ENCODE peak calls at places on chromosome 10, in seven cellular contexts. N is H1, A is right cardiac atrium, J is right atrium auricular region, R is cardiac muscle cell, T is GM23248, X is neuronal stem cell. O is an unnamed sample.

GRCh38 chr10:132539431-132539839 is 1.8 kb downstream of the INPP5A start:
- DNase-seq in N (no peak), A (peak), X (no peak), J (no peak), R (no peak), T (peak), O (no peak)

GRCh38 chr10:110483633-110484032 is 14.1 kb upstream of the DUSP5 start:
- DNase-seq in A (no peak), T (no peak), R (no peak), J (no peak), X (no peak), N (no peak), O (no peak)

GRCh38 chr10:7408003-7408493 is 2.8 kb downstream of the SFMBT2 start:
- DNase-seq in X (no peak), T (peak), R (peak), A (peak), N (no peak), J (no peak), O (peak)

GRCh38 chr10:33556103-33556502 is 221.6 kb upstream of the NRP1 start:
- DNase-seq in T (no peak), J (no peak), N (no peak), A (no peak), X (no peak), R (no peak), O (no peak)

GRCh38 chr10:58266826-58267712 is 625 bp downstream of the IPMK start:
- DNase-seq in T (peak), A (peak), R (peak), J (peak), X (peak), N (no peak), O (peak)

GRCh38 chr10:350981-351501 is 215.8 kb downstream of the ZMYND11 start:
- DNase-seq in X (no peak), J (no peak), T (no peak), A (no peak), N (no peak), R (no peak), O (no peak)

GRCh38 chr10:91220954-91221696 is 662 bp downstream of the PCGF5 start:
- DNase-seq in X (no peak), A (peak), J (no peak), R (peak), T (peak), N (no peak), O (no peak)

GRCh38 chr10:101229275-101230184 is at the start of gene LBX1:
- DNase-seq in J (no peak), X (no peak), N (no peak), T (peak), R (no peak), A (no peak), O (no peak)

GRCh38 chr10:7192831-7193348 is 217.9 kb downstream of the SFMBT2 start:
- DNase-seq in N (no peak), T (no peak), A (no peak), X (no peak), R (no peak), J (no peak), O (no peak)

GRCh38 chr10:27558612-27559020 is 54.5 kb downstream of the RAB18 start:
- DNase-seq in X (peak), T (peak), R (peak), N (peak), A (peak), J (no peak), O (peak)

GRCh38 chr10:133131754-133132710 is 28.0 kb upstream of the KNDC1 start:
- DNase-seq in X (no peak), R (no peak), J (no peak), T (no peak), A (no peak), N (no peak), O (peak)

GRCh38 chr10:44376504-44377099 is 8.3 kb downstream of the CXCL12 start:
- DNase-seq in T (no peak), N (no peak), X (no peak), J (no peak), A (no peak), R (no peak), O (no peak)

GRCh38 chr10:69687396-69687795 is 57.3 kb downstream of the FAM241B start:
- DNase-seq in R (no peak), T (no peak), X (no peak), J (no peak), N (no peak), A (no peak), O (no peak)

GRCh38 chr10:112348759-112349158 is 25.2 kb upstream of the ACSL5 start:
- DNase-seq in A (no peak), R (no peak), T (no peak), J (no peak), N (no peak), X (no peak), O (no peak)

GRCh38 chr10:19930936-19931859 is 115.0 kb downstream of the PLXDC2 start:
- DNase-seq in A (peak), X (no peak), N (no peak), R (peak), J (no peak), T (peak), O (peak)

GRCh38 chr10:44973323-44974081 is 5.1 kb downstream of the DEPP1 start:
- DNase-seq in R (no peak), N (no peak), X (no peak), A (peak), T (no peak), J (no peak), O (peak)

GRCh38 chr10:66637273-66638036 is 288.4 kb upstream of the LRRTM3 start:
- DNase-seq in A (no peak), J (no peak), R (no peak), X (no peak), T (no peak), N (no peak), O (no peak)

GRCh38 chr10:102657984-102658724 is 13.9 kb downstream of the TRIM8 start:
- DNase-seq in N (no peak), R (peak), T (no peak), A (peak), X (no peak), J (no peak), O (no peak)

GRCh38 chr10:97701438-97702064 is 12.0 kb upstream of the MARVELD1 start:
- DNase-seq in A (no peak), X (peak), T (peak), R (peak), J (no peak), N (no peak), O (no peak)

GRCh38 chr10:1159131-1160061 is 103.2 kb downstream of the WDR37 start:
- DNase-seq in X (no peak), T (no peak), N (no peak), R (no peak), A (no peak), J (peak), O (no peak)

GRCh38 chr10:124388823-124389612 is 29.7 kb downstream of the OAT start:
- DNase-seq in T (peak), N (peak), J (peak), A (peak), X (peak), R (peak), O (peak)

GRCh38 chr10:24240001-24240751 is 31.2 kb downstream of the KIAA1217 start:
- DNase-seq in N (no peak), R (peak), T (peak), A (no peak), J (no peak), X (no peak), O (no peak)

GRCh38 chr10:86523348-86523747 is 1.8 kb upstream of the WAPL start:
- DNase-seq in A (no peak), R (no peak), J (no peak), X (no peak), T (peak), N (no peak), O (no peak)

GRCh38 chr10:112461029-112461887 is 14.2 kb downstream of the VTI1A start:
- DNase-seq in X (no peak), N (no peak), R (peak), A (no peak), T (peak), J (no peak), O (no peak)

GRCh38 chr10:46550795-46551700 is 5.4 kb downstream of the GPRIN2 start:
- DNase-seq in N (no peak), R (no peak), T (no peak), X (no peak), A (peak), J (peak), O (no peak)

GRCh38 chr10:96935810-96936209 is 103.7 kb downstream of the LCOR start:
- DNase-seq in X (no peak), A (no peak), R (no peak), J (no peak), N (no peak), T (no peak), O (no peak)

GRCh38 chr10:128373071-128373749 is 247.0 kb upstream of the MKI67 start:
- DNase-seq in N (no peak), X (no peak), T (no peak), R (no peak), A (no peak), J (no peak), O (no peak)

DNA sequence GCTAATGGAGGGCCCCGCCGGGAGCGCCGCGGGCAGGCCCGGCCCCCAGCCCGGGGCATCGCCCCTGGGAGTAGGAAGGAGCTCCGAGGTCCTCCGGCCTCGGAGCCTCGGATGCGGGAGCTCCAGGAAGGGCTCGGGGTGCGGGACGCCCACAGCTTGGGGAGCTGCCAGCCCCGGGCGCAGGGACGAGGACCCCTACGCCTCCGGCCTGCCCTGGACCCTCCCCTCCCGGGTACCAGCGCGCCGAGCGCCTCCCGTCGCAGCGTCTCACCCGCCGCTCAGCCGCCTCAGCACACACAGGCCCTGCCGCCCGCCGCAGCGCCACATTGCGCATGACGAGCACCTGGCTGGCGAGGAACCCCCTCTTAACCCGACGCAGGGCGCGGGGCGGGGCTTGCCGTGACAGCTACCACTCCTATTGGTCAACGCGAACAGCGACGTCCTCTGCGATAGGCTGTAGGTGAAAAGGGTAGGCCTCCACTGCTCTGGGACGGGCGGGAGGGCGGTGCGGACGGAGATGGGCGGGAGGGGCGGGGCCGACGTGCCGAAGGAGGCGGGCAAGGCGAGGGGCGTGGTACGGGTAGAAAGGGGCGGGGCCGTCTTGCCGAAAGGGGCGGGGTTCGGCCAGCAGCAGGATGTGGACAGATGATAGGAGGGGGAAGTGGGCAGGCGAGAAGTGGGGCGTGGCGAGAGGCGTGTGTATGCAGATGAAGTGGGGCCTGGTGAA is at the start of gene PITRM1:
- DNase-seq in R (peak), T (peak), N (no peak), J (peak), A (peak), X (peak), O (peak)
- H3K4me3 ChIP-seq in R (peak), T (peak), N (peak), J (peak), A (peak), X (peak), O (peak)

DNA sequence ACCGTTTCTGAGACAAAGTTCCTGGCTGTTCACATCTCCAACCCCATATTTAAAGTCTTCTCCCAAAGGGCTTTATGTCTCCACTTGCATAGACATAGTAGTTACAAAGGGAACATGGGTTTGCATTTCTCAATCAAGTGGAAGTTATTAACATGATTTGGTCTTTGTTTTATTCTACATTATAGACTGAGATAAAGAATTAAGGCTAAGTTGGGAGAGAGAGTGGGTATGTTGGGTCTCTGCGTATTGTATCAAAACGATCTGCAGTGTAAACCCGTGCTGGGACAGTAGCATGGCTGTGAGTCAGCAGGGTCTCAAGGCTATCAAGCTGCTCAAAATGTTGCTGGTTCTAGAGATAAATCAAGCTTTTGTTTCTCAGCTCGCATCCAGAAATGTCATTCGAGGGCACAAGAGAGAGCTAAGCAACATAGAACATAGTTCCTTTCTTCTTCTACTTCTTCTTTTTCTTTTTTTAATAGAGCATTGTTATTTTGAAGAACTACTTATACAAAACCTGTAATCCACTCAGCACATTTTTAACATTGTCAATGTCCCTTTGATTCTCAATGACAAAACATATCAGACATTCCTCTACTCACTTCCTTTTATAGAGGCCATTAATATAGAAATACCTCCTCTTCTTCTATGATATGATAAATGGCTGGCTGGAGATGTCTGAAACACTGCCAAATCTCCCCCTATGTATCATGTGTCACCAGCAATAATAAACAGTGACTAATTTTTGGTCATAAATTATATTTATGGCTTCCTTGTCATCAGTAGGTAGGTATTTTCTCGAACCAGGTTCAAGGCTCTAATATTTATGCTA is 34.5 kb upstream of the RHOBTB1 start:
- DNase-seq in R (no peak), T (peak), J (no peak), A (no peak), N (no peak), X (no peak), O (no peak)
- H3K27ac ChIP-seq in R (no peak), T (no peak), J (no peak), A (no peak), N (no peak), X (no peak), O (no peak)

DNA sequence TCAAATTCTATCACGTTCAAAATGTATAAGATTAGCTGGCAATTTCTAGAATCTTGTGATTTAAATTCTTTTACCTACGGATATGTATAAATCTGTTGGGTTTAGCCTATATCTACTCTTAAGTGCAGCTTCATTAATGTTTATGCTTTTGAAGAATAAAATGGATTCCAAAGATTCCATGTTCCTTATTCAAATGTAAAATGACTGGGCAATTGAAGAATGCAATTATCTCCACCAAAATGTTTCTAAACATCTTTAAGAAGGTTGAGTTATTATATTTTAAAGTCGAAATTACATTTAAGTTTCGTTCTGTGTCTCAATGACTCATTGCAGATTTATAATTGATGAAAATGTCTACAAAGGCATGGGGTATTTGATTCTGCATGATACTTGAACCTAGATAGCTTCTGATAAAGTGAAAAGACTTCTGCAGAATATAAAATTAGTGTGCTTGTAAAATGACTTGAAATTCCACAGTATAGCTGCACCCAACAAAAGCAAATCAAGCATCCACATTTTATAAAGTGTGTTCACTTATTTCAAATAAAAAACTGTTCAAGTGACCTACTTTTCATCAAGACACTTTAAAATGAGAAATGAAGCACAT is 697.0 kb upstream of the PCDH15 start:
- DNase-seq in A (no peak), R (no peak), T (no peak), J (no peak), N (no peak), X (no peak), O (no peak)
- H3K4me3 ChIP-seq in A (no peak), R (no peak), T (no peak), J (no peak), N (no peak), X (no peak), O (no peak)

GRCh38 chr10:72015868-72016267 is 51.7 kb downstream of the CHST3 start:
- DNase-seq in N (no peak), X (no peak), T (no peak), A (no peak), R (no peak), J (no peak), O (no peak)
- H3K27ac ChIP-seq in N (no peak), X (no peak), T (no peak), A (peak), R (no peak), J (peak), O (no peak)

GRCh38 chr10:13003781-13004180 is 2.3 kb upstream of the CCDC3 start:
- DNase-seq in J (no peak), R (no peak), N (no peak), T (no peak), A (no peak), X (no peak), O (no peak)

GRCh38 chr10:13000431-13000830 is 1.1 kb downstream of the CCDC3 start:
- DNase-seq in J (no peak), R (no peak), X (no peak), A (no peak), T (no peak), N (no peak), O (no peak)

GRCh38 chr10:13003004-13003403 is 1.5 kb upstream of the CCDC3 start:
- DNase-seq in J (no peak), A (no peak), R (peak), N (no peak), T (peak), X (no peak), O (no peak)

GRCh38 chr10:13001041-13001886 is at the start of gene CCDC3:
- DNase-seq in N (peak), T (peak), J (no peak), X (peak), R (peak), A (peak), O (no peak)

GRCh38 chr10:13001887-13002212 is 337 bp upstream of the CCDC3 start:
- DNase-seq in N (no peak), R (no peak), J (no peak), X (no peak), A (no peak), T (no peak), O (no peak)
- H3K4me3 ChIP-seq in N (peak), R (peak), J (peak), X (peak), A (peak), T (no peak), O (peak)

DNA sequence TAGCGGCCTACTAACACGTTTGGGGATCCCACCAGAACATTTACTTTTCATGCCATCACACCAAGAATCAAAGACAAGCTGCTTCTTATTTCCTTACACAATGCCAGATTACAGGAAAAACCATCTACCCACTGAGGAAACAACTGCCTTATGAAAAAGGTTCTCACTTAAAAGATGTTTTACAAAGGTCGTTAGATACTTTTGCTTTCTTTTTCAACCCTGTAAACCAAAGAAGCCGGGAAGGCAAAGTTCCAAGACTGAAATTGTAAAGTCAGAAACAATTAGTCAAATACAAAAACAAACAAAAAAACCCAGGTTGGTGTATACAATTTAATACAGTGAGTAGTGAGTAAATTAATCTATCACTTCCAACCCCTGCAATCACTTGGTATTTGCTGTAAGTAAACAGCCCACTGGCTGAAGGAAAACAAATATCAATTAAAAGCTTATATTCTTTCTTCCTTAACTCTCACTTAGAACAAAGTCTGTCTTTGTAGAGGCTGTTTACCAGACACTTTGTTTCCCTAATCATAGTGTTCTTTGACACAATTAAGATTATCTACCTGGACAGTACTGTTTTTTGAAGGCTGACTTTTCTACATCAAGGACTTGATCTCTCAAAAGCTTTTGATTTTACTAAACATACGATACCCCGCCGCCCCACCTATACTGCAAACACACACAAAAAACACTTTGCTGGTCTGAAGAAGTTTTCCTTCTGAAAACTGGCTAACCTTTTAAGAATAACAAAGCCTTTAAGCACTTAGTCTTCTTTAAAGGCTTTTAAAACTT is 18.1 kb downstream of the ERLIN1 start:
- DNase-seq in J (no peak), R (no peak), T (no peak), A (no peak), N (no peak), X (no peak), O (no peak)
- H3K27ac ChIP-seq in J (no peak), R (no peak), T (no peak), A (no peak), N (no peak), X (no peak), O (peak)

GRCh38 chr10:126906704-126907422 is 1.6 kb downstream of the DOCK1 start:
- DNase-seq in X (no peak), A (no peak), R (no peak), N (no peak), J (no peak), T (no peak), O (no peak)
- H3K4me3 ChIP-seq in X (peak), A (no peak), R (no peak), N (peak), J (peak), T (peak), O (no peak)

O was measured in uterus.